ENCODE peak calls at places on chromosomes 3 and 15, in seven cellular contexts. Y is T1000; P is DMS 273 treated with DMSO at 0.1 percent for 48 hours; R is stimulated activated CD8-positive, alpha-beta memory T cell treated with anti-CD3 and anti-CD28 coated beads, Interleukin-4, amount 100 ng/mL, for 4 hours; N is tibial artery; B is T-cell; U is colonic mucosa. A is an unnamed sample.
A peak's percentile ranks its signal among the peaks of the same experiment; 100 is the strongest.

GRCh38 chr3:179811321-179812095 is 158.7 kb downstream of the USP13 start:
- DNase-seq in Y (peak; percentile 18), P (peak; percentile 53), R (no peak), N (no peak), B (no peak), U (peak; percentile 19), A (peak; percentile 46)

GRCh38 chr3:8324727-8325126 is 176.9 kb upstream of the LMCD1 start:
- DNase-seq in Y (no peak), P (no peak), R (no peak), N (peak; percentile 21), B (no peak), U (no peak), A (no peak)

GRCh38 chr15:38059665-38060064 is 125.2 kb downstream of the TMCO5A start:
- DNase-seq in Y (no peak), P (no peak), R (no peak), N (no peak), B (no peak), U (no peak), A (no peak)

GRCh38 chr15:42193383-42193782 is 14.7 kb downstream of the VPS39 start:
- DNase-seq in Y (no peak), P (no peak), R (no peak), N (no peak), B (no peak), U (no peak), A (no peak)

GRCh38 chr3:127820871-127821853 is 1.2 kb downstream of the MGLL start:
- DNase-seq in Y (no peak), P (no peak), R (no peak), N (peak; percentile 48), B (no peak), U (peak; percentile 83), A (no peak)

GRCh38 chr3:8712045-8712870 is 21.3 kb upstream of the CAV3 start:
- DNase-seq in Y (peak; percentile 17), P (peak; percentile 87), R (no peak), N (no peak), B (no peak), U (no peak), A (peak; percentile 32)

GRCh38 chr3:129104498-129105079 is 17.0 kb downstream of the RAB43 start:
- DNase-seq in Y (no peak), P (no peak), R (no peak), N (no peak), B (no peak), U (no peak), A (no peak)

GRCh38 chr3:47865192-47865591 is 62.3 kb downstream of the DHX30 start:
- DNase-seq in Y (no peak), P (no peak), R (no peak), N (no peak), B (no peak), U (no peak), A (no peak)

GRCh38 chr15:38414351-38414750 is 39.6 kb upstream of the FAM98B start:
- DNase-seq in Y (peak; percentile 22), P (no peak), R (no peak), N (peak; percentile 67), B (no peak), U (peak; percentile 50), A (peak; percentile 63)

GRCh38 chr15:57015360-57015759 is 96.9 kb downstream of the TCF12 start:
- DNase-seq in Y (no peak), P (no peak), R (no peak), N (no peak), B (no peak), U (no peak), A (no peak)

GRCh38 chr3:7272203-7272602 is 411.3 kb downstream of the GRM7 start:
- DNase-seq in Y (no peak), P (no peak), R (no peak), N (no peak), B (no peak), U (no peak), A (no peak)

GRCh38 chr3:123053107-123053506 is 13.7 kb upstream of the PDIA5 start:
- DNase-seq in Y (no peak), P (no peak), R (no peak), N (no peak), B (no peak), U (no peak), A (no peak)

GRCh38 chr3:12288466-12289129 is at the start of gene PPARG:
- DNase-seq in Y (no peak), P (no peak), R (no peak), N (no peak), B (no peak), U (peak; percentile 85), A (no peak)

GRCh38 chr3:122730240-122730639 is 49.6 kb downstream of the PARP14 start:
- DNase-seq in Y (no peak), P (no peak), R (no peak), N (no peak), B (no peak), U (no peak), A (no peak)

GRCh38 chr3:64354221-64354620 is 129.0 kb upstream of the PRICKLE2 start:
- DNase-seq in Y (no peak), P (no peak), R (no peak), N (no peak), B (no peak), U (no peak), A (no peak)

GRCh38 chr3:139518926-139519842 is 20.4 kb downstream of the RBP1 start:
- DNase-seq in Y (no peak), P (no peak), R (no peak), N (no peak), B (no peak), U (no peak), A (no peak)

GRCh38 chr3:124063168-124063909 is 71.4 kb upstream of the ROPN1 start:
- DNase-seq in Y (no peak), P (peak; percentile 99), R (no peak), N (no peak), B (no peak), U (no peak), A (peak; percentile 38)

GRCh38 chr15:79644091-79644490 is 212.0 kb downstream of the MINAR1 start:
- DNase-seq in Y (no peak), P (no peak), R (no peak), N (no peak), B (no peak), U (no peak), A (no peak)

GRCh38 chr3:182937293-182938051 is 42.9 kb downstream of the DCUN1D1 start:
- DNase-seq in Y (no peak), P (no peak), R (no peak), N (no peak), B (no peak), U (no peak), A (no peak)

GRCh38 chr3:40024526-40024925 is 215.1 kb downstream of the MYRIP start:
- DNase-seq in Y (no peak), P (no peak), R (no peak), N (no peak), B (no peak), U (no peak), A (no peak)

GRCh38 chr3:104805042-104805441 is 561.7 kb upstream of the ALCAM start:
- DNase-seq in Y (no peak), P (no peak), R (no peak), N (no peak), B (no peak), U (no peak), A (no peak)

GRCh38 chr3:70065666-70066253 is 66.2 kb downstream of the SAMMSON start:
- DNase-seq in Y (no peak), P (peak; percentile 80), R (no peak), N (no peak), B (no peak), U (no peak), A (no peak)